ENCODE peak calls at places on chromosome 4, in seven cellular contexts. C, V, K, E, Y, S and G are unnamed samples.
A peak's percentile ranks its signal among the peaks of the same experiment; 100 is the strongest.

GRCh38 chr4:142883433-142883832 is 37.3 kb upstream of the INPP4B start:
- DNase-seq in C (no peak), V (peak; percentile 2), K (no peak), E (no peak), Y (no peak), S (peak; percentile 3), G (peak; percentile 49)

GRCh38 chr4:52298444-52298843 is 247.3 kb downstream of the SPATA18 start:
- DNase-seq in C (no peak), V (no peak), K (no peak), E (no peak), Y (peak; percentile 5), S (no peak), G (no peak)

GRCh38 chr4:72094054-72094780 is 62.4 kb downstream of the NPFFR2 start:
- DNase-seq in C (no peak), V (no peak), K (no peak), E (no peak), Y (no peak), S (no peak), G (peak; percentile 18)

GRCh38 chr4:113998531-113998930 is 19.1 kb upstream of the ARSJ start:
- DNase-seq in C (no peak), V (no peak), K (no peak), E (no peak), Y (no peak), S (no peak), G (no peak)

GRCh38 chr4:54254915-54255246 is 25.8 kb downstream of the PDGFRA start:
- DNase-seq in C (no peak), V (no peak), K (no peak), E (no peak), Y (no peak), S (peak; percentile 45), G (no peak)

GRCh38 chr4:120331486-120332281 is 265.0 kb upstream of the MAD2L1 start:
- DNase-seq in C (no peak), V (no peak), K (no peak), E (no peak), Y (no peak), S (peak; percentile 27), G (no peak)

GRCh38 chr4:160835789-160836188 is 1328.0 kb downstream of the FSTL5 start:
- DNase-seq in C (no peak), V (no peak), K (peak; percentile 57), E (peak; percentile 86), Y (no peak), S (peak; percentile 2), G (peak; percentile 86)

GRCh38 chr4:71449878-71450277 is 111.1 kb downstream of the SLC4A4 start:
- DNase-seq in C (no peak), V (no peak), K (no peak), E (no peak), Y (no peak), S (no peak), G (no peak)

GRCh38 chr4:139576219-139576618 is 20.2 kb upstream of the SETD7 start:
- DNase-seq in C (no peak), V (peak; percentile 60), K (no peak), E (no peak), Y (no peak), S (peak; percentile 49), G (no peak)

GRCh38 chr4:26030780-26031179 is 116.8 kb downstream of the SMIM20 start:
- DNase-seq in C (no peak), V (no peak), K (no peak), E (no peak), Y (no peak), S (no peak), G (no peak)

GRCh38 chr4:8156617-8157016 is 2.0 kb downstream of the ABLIM2 start:
- DNase-seq in C (no peak), V (no peak), K (no peak), E (no peak), Y (no peak), S (no peak), G (no peak)
- H3K27me3 ChIP-seq in C (peaks cover 38% of the 10 kb centered on the region), V (peaks cover 55% of the 10 kb centered on the region), K (peaks cover 43% of the 10 kb centered on the region), E (peaks cover 8% of the 10 kb centered on the region), Y (peaks cover 21% of the 10 kb centered on the region), S (peaks cover 59% of the 10 kb centered on the region), G (peaks cover 15% of the 10 kb centered on the region)

GRCh38 chr4:61489927-61490326 is 289.8 kb downstream of the ADGRL3 start:
- DNase-seq in C (no peak), V (no peak), K (no peak), E (no peak), Y (no peak), S (no peak), G (peak; percentile 84)

GRCh38 chr4:61493041-61493440 is 292.9 kb downstream of the ADGRL3 start:
- DNase-seq in C (no peak), V (no peak), K (no peak), E (no peak), Y (no peak), S (no peak), G (no peak)

DNA sequence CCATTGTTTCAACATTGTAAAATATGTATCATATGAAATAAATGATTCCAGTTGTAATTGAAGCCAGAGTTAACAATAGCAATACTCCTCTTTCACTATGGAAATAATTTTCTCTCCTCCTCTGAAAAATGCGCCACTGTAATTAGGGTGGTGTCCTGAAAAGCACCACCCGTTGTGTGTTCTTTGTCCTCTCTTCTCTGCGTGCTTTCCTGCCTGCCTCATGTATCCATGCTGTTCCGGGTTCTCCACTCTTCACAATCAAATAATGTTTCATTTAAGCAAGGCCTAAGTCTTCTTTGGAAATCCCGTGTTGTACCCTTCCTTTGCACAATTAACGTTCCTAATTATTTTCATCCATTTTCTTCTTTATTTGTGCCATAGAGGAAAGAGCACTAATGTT is 293.3 kb downstream of the ADGRL3 start:
- DNase-seq in C (peak; percentile 37), V (no peak), K (no peak), E (no peak), Y (no peak), S (no peak), G (peak; percentile 54)
- H3K18ac ChIP-seq in C (no peak overlapping the region), V (no peak overlapping the region), K (no peak overlapping the region), E (no peak overlapping the region), Y (no peak overlapping the region), S (no peak overlapping the region), G (no peak overlapping the region)

DNA sequence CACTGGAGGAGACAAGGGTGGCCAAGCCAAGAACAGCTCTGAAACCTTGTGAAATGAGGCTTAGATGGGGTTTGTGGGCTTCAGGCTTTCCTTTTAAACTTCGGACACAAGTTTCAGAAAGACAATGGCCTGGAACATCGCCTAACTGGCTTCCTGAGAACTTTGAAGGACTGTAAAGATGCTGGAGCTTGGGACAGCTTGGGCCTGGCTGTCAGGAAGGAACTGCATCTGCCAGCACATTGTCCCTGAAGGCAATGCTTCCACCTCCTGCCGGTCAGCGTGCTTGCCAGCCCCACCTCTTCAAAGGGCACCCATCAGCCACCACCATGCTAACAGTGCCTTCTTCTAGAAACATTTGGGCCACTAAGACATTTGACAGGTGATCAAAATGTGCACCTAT is 107.9 kb downstream of the DRD5 start:
- DNase-seq in C (no peak), V (no peak), K (no peak), E (no peak), Y (no peak), S (no peak), G (no peak)
- H3K27me3 ChIP-seq in C (no peaks in the 10 kb centered on the region), V (no peaks in the 10 kb centered on the region), K (no peaks in the 10 kb centered on the region), E (no peaks in the 10 kb centered on the region), Y (no peaks in the 10 kb centered on the region), S (peaks cover 4% of the 10 kb centered on the region), G (no peaks in the 10 kb centered on the region)

GRCh38 chr4:8199594-8200301 is 658 bp downstream of the SH3TC1 start:
- DNase-seq in C (no peak), V (no peak), K (no peak), E (no peak), Y (peak; percentile 40), S (no peak), G (no peak)

GRCh38 chr4:8198906-8199593 is at the start of gene SH3TC1:
- DNase-seq in C (no peak), V (peak; percentile 86), K (no peak), E (no peak), Y (peak; percentile 93), S (peak; percentile 94), G (no peak)

GRCh38 chr4:8197521-8197920 is 1.6 kb upstream of the SH3TC1 start:
- DNase-seq in C (no peak), V (no peak), K (no peak), E (no peak), Y (no peak), S (no peak), G (no peak)

GRCh38 chr4:8200302-8200975 is 1.3 kb downstream of the SH3TC1 start:
- DNase-seq in C (no peak), V (peak; percentile 31), K (no peak), E (no peak), Y (peak; percentile 78), S (peak; percentile 28), G (no peak)

DNA sequence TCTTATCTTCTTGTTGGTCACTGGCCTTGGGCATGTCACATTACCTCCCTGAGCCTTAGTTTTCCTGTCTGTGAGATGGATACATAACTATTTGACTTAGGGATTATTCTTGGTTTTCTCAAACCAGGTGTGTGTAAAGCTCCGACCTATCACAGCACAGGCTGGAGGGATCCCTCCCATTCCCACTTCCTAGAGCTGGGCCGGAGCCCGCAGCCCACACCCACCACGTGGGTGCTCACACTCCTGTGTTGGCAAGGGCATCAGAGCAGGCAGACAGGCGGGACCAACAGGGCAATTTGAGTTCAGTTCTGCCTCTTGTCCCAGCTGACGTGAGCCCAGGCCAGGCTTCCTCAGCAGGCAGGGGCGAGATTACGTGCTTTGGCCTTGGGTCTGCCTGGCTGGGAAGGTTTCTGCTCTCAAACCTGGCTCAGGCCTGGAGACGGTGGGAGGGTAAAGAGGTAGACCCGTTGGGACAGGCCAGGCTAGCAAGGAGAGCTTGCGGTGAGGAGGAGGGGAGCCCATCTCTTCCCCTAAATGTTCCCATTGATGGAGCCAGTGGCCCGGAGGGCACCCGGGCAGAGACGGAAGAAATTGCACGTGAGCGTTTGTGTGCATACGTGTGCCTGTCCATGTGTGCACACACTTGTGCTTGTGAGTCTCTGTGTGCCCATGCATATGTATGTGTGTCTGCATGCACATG is 734 bp upstream of the SH3TC1 start:
- DNase-seq in C (no peak), V (no peak), K (no peak), E (no peak), Y (peak; percentile 87), S (no peak), G (no peak)
- H3K18ac ChIP-seq in C (peak overlapping the region; percentile 20), V (no peak overlapping the region), K (no peak overlapping the region), E (no peak overlapping the region), Y (peak overlapping the region; percentile 50), S (peak overlapping the region; percentile 93), G (no peak overlapping the region)

DNA sequence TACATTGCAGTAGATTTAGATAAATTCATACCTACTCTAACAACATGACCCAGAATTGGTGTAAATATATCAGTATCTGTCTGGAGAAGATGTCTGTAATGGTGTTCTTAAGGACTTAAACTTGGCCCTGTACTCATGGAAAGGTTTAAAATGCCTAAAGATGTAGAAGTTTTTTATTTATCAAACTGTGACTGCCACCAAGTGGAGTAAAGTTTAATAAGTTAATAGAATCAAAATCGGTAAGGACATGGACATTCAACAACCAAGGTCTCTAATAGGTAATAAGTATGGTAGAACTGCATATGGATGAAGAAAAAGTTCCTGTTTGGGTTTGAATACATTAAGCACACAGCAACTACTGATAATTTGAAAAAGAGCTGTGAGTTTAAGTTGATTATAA is 474.0 kb upstream of the NDST3 start:
- DNase-seq in C (no peak), V (peak; percentile 40), K (no peak), E (no peak), Y (no peak), S (peak; percentile 42), G (no peak)
- H3K27me3 ChIP-seq in C (no peaks in the 10 kb centered on the region), V (no peaks in the 10 kb centered on the region), K (no peaks in the 10 kb centered on the region), E (no peaks in the 10 kb centered on the region), Y (no peaks in the 10 kb centered on the region), S (no peaks in the 10 kb centered on the region), G (no peaks in the 10 kb centered on the region)